ENCODE peak calls at places on chromosomes 12 and 14, in seven cellular contexts. Y, C, K, R, Z, Q and H are unnamed samples.

GRCh38 chr14:21626491-21627230 is 8.1 kb downstream of the OR10G2 start:
- DNase-seq in Y (no peak), C (no peak), K (no peak), R (no peak), Z (no peak), Q (no peak), H (no peak)

GRCh38 chr12:106246891-106247730 is 709 bp downstream of the CKAP4 start:
- DNase-seq in Y (no peak), C (peak; percentile 75), K (peak; percentile 49), R (peak; percentile 83), Z (peak; percentile 29), Q (peak; percentile 77), H (peak; percentile 62)

GRCh38 chr12:115135800-115136211 is 451.8 kb upstream of the TBX3 start:
- DNase-seq in Y (no peak), C (peak; percentile 35), K (peak; percentile 31), R (peak; percentile 88), Z (no peak), Q (peak; percentile 83), H (peak; percentile 15)

GRCh38 chr14:52190532-52190931 is 77.0 kb upstream of the PTGDR start:
- DNase-seq in Y (no peak), C (no peak), K (no peak), R (no peak), Z (no peak), Q (no peak), H (no peak)

GRCh38 chr12:64186789-64187188 is 35.3 kb downstream of the KICS2 start:
- DNase-seq in Y (no peak), C (no peak), K (no peak), R (no peak), Z (no peak), Q (no peak), H (no peak)

GRCh38 chr12:116336542-116337065 is 59.1 kb upstream of the MED13L start:
- DNase-seq in Y (no peak), C (no peak), K (no peak), R (no peak), Z (peak; percentile 67), Q (no peak), H (no peak)

GRCh38 chr12:15088115-15088514 is 115.3 kb downstream of the PDE6H start:
- DNase-seq in Y (no peak), C (no peak), K (no peak), R (no peak), Z (no peak), Q (no peak), H (no peak)

GRCh38 chr14:68682166-68683103 is 110.4 kb downstream of the ZFP36L1 start:
- DNase-seq in Y (no peak), C (peak; percentile 68), K (no peak), R (peak; percentile 85), Z (no peak), Q (no peak), H (peak; percentile 87)

GRCh38 chr14:67241416-67242362 is at the start of gene PALS1:
- DNase-seq in Y (peak; percentile 53), C (no peak), K (no peak), R (peak; percentile 80), Z (peak; percentile 76), Q (no peak), H (no peak)

GRCh38 chr14:52283099-52283498 is 15.6 kb downstream of the PTGDR start:
- DNase-seq in Y (no peak), C (no peak), K (no peak), R (no peak), Z (no peak), Q (no peak), H (no peak)

GRCh38 chr12:75852143-75852542 is 179.4 kb downstream of the PHLDA1 start:
- DNase-seq in Y (no peak), C (no peak), K (no peak), R (no peak), Z (no peak), Q (no peak), H (no peak)

GRCh38 chr12:100576311-100577036 is 3.0 kb downstream of the GAS2L3 start:
- DNase-seq in Y (peak; percentile 33), C (no peak), K (no peak), R (no peak), Z (no peak), Q (no peak), H (no peak)

GRCh38 chr12:100573168-100573498 is 351 bp upstream of the GAS2L3 start:
- DNase-seq in Y (no peak), C (no peak), K (no peak), R (no peak), Z (no peak), Q (no peak), H (no peak)

GRCh38 chr12:100574262-100575074 is 984 bp downstream of the GAS2L3 start:
- DNase-seq in Y (no peak), C (peak; percentile 36), K (no peak), R (no peak), Z (no peak), Q (peak; percentile 33), H (no peak)

GRCh38 chr12:100572184-100572583 is 1.3 kb upstream of the GAS2L3 start:
- DNase-seq in Y (no peak), C (no peak), K (no peak), R (no peak), Z (no peak), Q (no peak), H (no peak)

GRCh38 chr12:100573499-100574261 is at the start of gene GAS2L3:
- DNase-seq in Y (peak; percentile 65), C (peak; percentile 90), K (peak; percentile 89), R (peak; percentile 92), Z (peak; percentile 86), Q (peak; percentile 95), H (peak; percentile 82)
- TF ChIP-seq POLR2A in Y (peak; percentile 58), C (no peak), K (peak; percentile 95), R (peak; percentile 53), Z (peak; percentile 51), Q (peak; percentile 88), H (peak; percentile 37)

DNA sequence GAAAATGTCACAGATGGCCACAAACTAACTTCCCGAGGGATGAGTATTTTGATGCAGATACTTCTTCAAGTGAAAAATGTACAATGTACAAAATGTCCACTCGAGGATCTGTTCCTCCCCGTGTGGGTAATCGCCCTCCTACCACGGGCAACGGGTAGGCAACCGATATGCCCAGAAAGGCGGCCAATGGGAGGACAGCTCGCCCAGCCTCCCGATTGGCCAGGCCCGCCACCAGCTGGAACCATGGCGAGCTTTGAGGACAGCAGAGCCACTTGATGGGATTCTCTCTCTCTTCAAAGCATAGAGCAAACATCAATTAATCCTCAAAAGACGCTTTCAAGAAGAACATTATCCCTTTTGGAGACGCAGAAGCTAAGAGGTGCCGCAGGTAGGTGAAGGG is 42.2 kb downstream of the DPF3 start:
- DNase-seq in Y (no peak), C (no peak), K (no peak), R (no peak), Z (no peak), Q (no peak), H (no peak)
- TF ChIP-seq CTCF in Y (no peak), C (no peak), K (no peak), R (no peak), Z (no peak), Q (no peak), H (no peak)

DNA sequence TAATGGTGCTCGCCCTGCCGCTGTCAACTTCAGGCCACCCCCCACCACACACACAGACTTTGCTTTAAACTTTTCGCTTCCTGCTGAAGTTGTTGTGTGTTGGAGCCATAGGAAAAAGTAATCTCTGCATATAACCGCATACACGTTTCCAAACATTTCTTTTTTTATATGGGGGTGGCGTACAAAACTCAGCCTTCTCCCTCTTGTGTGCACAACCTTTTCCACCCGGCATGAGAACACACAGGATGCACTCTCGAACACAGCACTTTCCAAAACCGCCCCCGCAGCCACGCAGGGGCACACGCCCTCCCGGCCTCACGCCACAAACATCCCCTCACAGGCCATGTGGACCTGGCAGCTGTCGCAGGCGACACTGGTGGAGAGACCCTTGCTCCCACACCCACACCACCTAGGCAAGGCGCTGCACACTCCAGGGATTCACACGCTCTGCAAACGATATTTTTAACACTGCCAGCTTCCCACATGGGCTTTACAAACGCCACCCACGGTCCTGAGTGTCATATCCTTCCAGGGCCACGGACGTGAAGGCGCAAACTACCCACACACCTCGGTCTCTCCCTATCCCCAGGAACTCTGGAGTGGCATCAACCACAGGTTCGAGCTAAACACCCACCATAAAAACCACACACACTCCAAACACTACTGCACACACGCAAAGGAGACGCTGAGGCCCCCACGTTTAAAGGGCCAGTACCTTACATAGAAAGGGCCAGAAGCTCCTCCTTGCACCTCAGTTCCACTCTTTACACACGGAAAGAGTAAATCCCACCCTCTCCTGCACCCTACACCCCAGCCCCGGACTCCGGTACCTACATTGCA is 12.3 kb upstream of the ITGB7 start:
- DNase-seq in Y (no peak), C (peak; percentile 69), K (no peak), R (no peak), Z (peak; percentile 62), Q (no peak), H (no peak)
- H3K4me1 ChIP-seq in Y (peaks cover 44% of the 10 kb centered on the region), C (peaks cover 32% of the 10 kb centered on the region), K (peaks cover 50% of the 10 kb centered on the region), R (peaks cover 68% of the 10 kb centered on the region), Z (peaks cover 44% of the 10 kb centered on the region), Q (peaks cover 11% of the 10 kb centered on the region), H (peaks cover 41% of the 10 kb centered on the region)

GRCh38 chr14:53549956-53550355 is 396.8 kb upstream of the DDHD1 start:
- DNase-seq in Y (no peak), C (no peak), K (no peak), R (no peak), Z (no peak), Q (no peak), H (peak; percentile 16)
- TF ChIP-seq POLR2A in Y (no peak), C (no peak), K (no peak), R (no peak), Z (no peak), Q (no peak), H (no peak)

GRCh38 chr12:51906452-51907082 is 737 bp upstream of the ACVRL1 start:
- DNase-seq in Y (no peak), C (peak; percentile 43), K (no peak), R (peak; percentile 70), Z (peak; percentile 25), Q (no peak), H (peak; percentile 64)

GRCh38 chr12:51905507-51906438 is 1.5 kb upstream of the ACVRL1 start:
- DNase-seq in Y (no peak), C (peak; percentile 85), K (peak; percentile 77), R (peak; percentile 94), Z (peak; percentile 66), Q (no peak), H (peak; percentile 91)

GRCh38 chr12:51907864-51908425 is 641 bp downstream of the ACVRL1 start:
- DNase-seq in Y (no peak), C (peak; percentile 13), K (peak; percentile 9), R (peak; percentile 63), Z (no peak), Q (no peak), H (no peak)

GRCh38 chr12:51908876-51909592 is 1.7 kb downstream of the ACVRL1 start:
- DNase-seq in Y (no peak), C (no peak), K (peak; percentile 5), R (peak; percentile 61), Z (peak; percentile 36), Q (no peak), H (no peak)

GRCh38 chr12:51907083-51907863 is at the start of gene ACVRL1:
- DNase-seq in Y (no peak), C (peak; percentile 71), K (peak; percentile 10), R (peak; percentile 69), Z (no peak), Q (no peak), H (no peak)
- TF ChIP-seq CTCF in Y (no peak), C (no peak), K (no peak), R (no peak), Z (no peak), Q (no peak), H (no peak)